ENCODE peak calls at places on chromosomes 7 and 10, in eight cellular contexts. D is left lung, M is heart right ventricle, I is SK-N-SH, L is Panc1, O is uterus, G is fibroblast of the aortic adventitia, Y is transverse colon. H is an unnamed sample.

GRCh38 chr10:15453921-15454320 is 82.8 kb upstream of the FAM171A1 start:
- DNase-seq in Y (no peak), D (no peak), G (no peak), I (no peak), L (no peak), O (no peak), M (no peak), H (no peak)

GRCh38 chr10:48811461-48811860 is 126.8 kb downstream of the WDFY4 start:
- DNase-seq in D (no peak), G (no peak), Y (no peak), L (no peak), M (no peak), I (no peak), O (no peak), H (no peak)

GRCh38 chr7:4198301-4198700 is 483.8 kb upstream of the FOXK1 start:
- DNase-seq in Y (no peak), I (no peak), O (no peak), M (no peak), D (peak), G (no peak), L (no peak), H (no peak)

GRCh38 chr7:80210400-80210799 is 75.8 kb downstream of the GNAI1 start:
- DNase-seq in Y (no peak), D (no peak), M (no peak), O (no peak), I (no peak), G (no peak), L (no peak), H (peak)

GRCh38 chr7:22662031-22662430 is 65.0 kb upstream of the IL6 start:
- DNase-seq in Y (no peak), M (no peak), O (no peak), L (no peak), I (no peak), D (no peak), G (no peak), H (no peak)

GRCh38 chr7:111886233-111886632 is 320.0 kb downstream of the DOCK4 start:
- DNase-seq in M (no peak), Y (no peak), I (no peak), G (no peak), L (no peak), D (no peak), O (no peak), H (no peak)

GRCh38 chr7:120272896-120273475 is at the start of gene KCND2:
- DNase-seq in L (no peak), Y (no peak), I (peak), O (peak), D (peak), M (no peak), G (peak), H (no peak)

GRCh38 chr10:118041316-118041715 is 5.4 kb downstream of the RAB11FIP2 start:
- DNase-seq in L (no peak), M (no peak), O (no peak), I (no peak), Y (no peak), G (peak), D (no peak), H (peak)

GRCh38 chr10:60434418-60435046 is 44.9 kb upstream of the ANK3 start:
- DNase-seq in M (peak), G (peak), D (no peak), Y (peak), O (peak), I (peak), L (peak), H (peak)

GRCh38 chr10:28400678-28401077 is 97.8 kb upstream of the MPP7 start:
- DNase-seq in D (no peak), O (no peak), M (no peak), I (no peak), Y (no peak), L (no peak), G (no peak), H (no peak)

GRCh38 chr10:5625992-5626777 is 40.2 kb downstream of the ASB13 start:
- DNase-seq in O (no peak), D (no peak), I (no peak), M (no peak), G (no peak), L (no peak), Y (no peak), H (no peak)

GRCh38 chr7:16951483-16952080 is 69.8 kb upstream of the AGR3 start:
- DNase-seq in G (no peak), I (no peak), Y (no peak), M (no peak), L (no peak), D (no peak), O (no peak), H (no peak)

GRCh38 chr10:91088300-91089140 is 131.9 kb upstream of the PCGF5 start:
- DNase-seq in D (no peak), L (no peak), G (peak), M (peak), I (no peak), Y (no peak), O (no peak), H (no peak)

GRCh38 chr10:14009315-14010082 is 321.2 kb downstream of the FRMD4A start:
- DNase-seq in Y (no peak), L (no peak), I (peak), G (peak), D (no peak), O (no peak), M (no peak), H (peak)

GRCh38 chr10:11158080-11158479 is 140.4 kb downstream of the CELF2 start:
- DNase-seq in D (no peak), L (no peak), O (no peak), M (no peak), G (no peak), I (no peak), Y (no peak), H (no peak)

GRCh38 chr10:105183506-105183905 is 542.4 kb downstream of the SORCS3 start:
- DNase-seq in L (no peak), Y (no peak), O (no peak), G (no peak), M (no peak), D (no peak), I (no peak), H (no peak)

GRCh38 chr10:44045020-44045419 is 339.9 kb downstream of the CXCL12 start:
- DNase-seq in D (no peak), L (no peak), O (no peak), I (peak), M (peak), Y (no peak), G (no peak), H (no peak)

GRCh38 chr7:64854969-64855368 is 48.1 kb upstream of the ZNF273 start:
- DNase-seq in Y (no peak), D (no peak), O (no peak), I (no peak), M (no peak), L (no peak), G (no peak), H (no peak)

GRCh38 chr7:22129819-22130580 is 184.3 kb upstream of the CDCA7L start:
- DNase-seq in L (no peak), I (no peak), O (no peak), Y (no peak), D (no peak), G (no peak), M (no peak), H (no peak)

GRCh38 chr7:47303695-47304453 is 278.0 kb downstream of the TNS3 start:
- DNase-seq in G (no peak), L (no peak), D (no peak), Y (no peak), O (no peak), M (no peak), I (no peak), H (no peak)

GRCh38 chr7:130272456-130273080 is 5.9 kb downstream of the CPA2 start:
- DNase-seq in D (no peak), G (no peak), Y (no peak), I (no peak), L (no peak), M (no peak), O (no peak), H (no peak)

GRCh38 chr10:101781984-101782810 is 1.0 kb downstream of the NPM3 start:
- DNase-seq in L (no peak), Y (no peak), I (peak), G (no peak), D (peak), O (no peak), M (no peak), H (no peak)

GRCh38 chr10:74018241-74018640 is 20.3 kb downstream of the VCL start:
- DNase-seq in M (no peak), Y (peak), O (no peak), I (no peak), L (no peak), D (no peak), G (no peak), H (no peak)

GRCh38 chr10:84762754-84763394 is 434.5 kb downstream of the CCSER2 start:
- DNase-seq in D (peak), M (no peak), I (no peak), Y (no peak), L (no peak), O (no peak), G (no peak), H (no peak)

GRCh38 chr7:4854916-4855315 is 6.9 kb downstream of the PAPOLB start:
- DNase-seq in G (no peak), I (no peak), Y (no peak), L (no peak), O (no peak), D (no peak), M (no peak), H (no peak)

GRCh38 chr7:138097064-138097741 is 20.9 kb downstream of the AKR1D1 start:
- DNase-seq in O (no peak), G (peak), M (peak), I (peak), Y (peak), D (no peak), L (no peak), H (no peak)

GRCh38 chr7:129948877-129949291 is 3.9 kb downstream of the UBE2H start:
- DNase-seq in O (peak), I (peak), G (peak), L (peak), Y (peak), D (peak), M (peak), H (peak)

GRCh38 chr10:77710081-77710551 is 72.5 kb upstream of the KCNMA1 start:
- DNase-seq in G (no peak), Y (no peak), I (no peak), M (no peak), O (no peak), L (no peak), D (no peak), H (no peak)

GRCh38 chr7:77917500-77918262 is 119.1 kb downstream of the PHTF2 start:
- DNase-seq in G (no peak), L (no peak), Y (no peak), D (no peak), I (no peak), O (no peak), M (no peak), H (no peak)

GRCh38 chr10:4883079-4883739 is 57.2 kb downstream of the AKR1E2 start:
- DNase-seq in I (no peak), G (peak), M (no peak), D (no peak), Y (no peak), O (no peak), L (no peak), H (no peak)

GRCh38 chr10:80273523-80274170 is 15.8 kb downstream of the MAT1A start:
- DNase-seq in M (no peak), D (no peak), L (no peak), O (no peak), I (no peak), Y (no peak), G (no peak), H (no peak)

GRCh38 chr10:69409968-69410367 is 6.8 kb downstream of the TACR2 start:
- DNase-seq in D (no peak), M (peak), O (peak), L (no peak), I (no peak), Y (peak), G (peak), H (no peak)

GRCh38 chr10:69408318-69409175 is 8.2 kb downstream of the TACR2 start:
- DNase-seq in D (peak), M (peak), L (no peak), O (peak), I (peak), Y (peak), G (peak), H (peak)

GRCh38 chr10:69407621-69408301 is 9.0 kb downstream of the TACR2 start:
- DNase-seq in Y (no peak), D (no peak), I (peak), L (no peak), M (no peak), O (no peak), G (no peak), H (no peak)

GRCh38 chr10:69410487-69410886 is 6.2 kb downstream of the TACR2 start:
- DNase-seq in O (no peak), M (no peak), Y (no peak), G (no peak), L (no peak), I (no peak), D (no peak), H (no peak)

DNA sequence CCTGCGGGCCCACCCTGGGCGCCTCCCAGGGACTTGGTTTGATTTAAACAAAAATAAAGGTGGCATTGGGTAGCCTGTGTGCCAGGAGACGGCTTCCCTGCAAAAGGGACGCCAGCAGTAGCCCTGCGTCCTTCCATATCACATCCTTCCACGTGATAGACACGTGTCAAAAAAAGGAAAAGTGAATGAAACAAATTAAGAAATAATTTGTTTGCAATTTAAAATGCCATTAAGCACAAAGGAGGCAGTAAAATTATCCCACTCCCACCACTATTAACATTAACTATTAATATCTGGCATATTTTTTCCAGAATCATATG is 7.6 kb downstream of the TACR2 start:
- DNase-seq in O (no peak), D (no peak), Y (no peak), G (no peak), M (no peak), I (no peak), L (no peak), H (no peak)
- H3K4me3 ChIP-seq in O (peak), D (peak), Y (peak), G (peak), M (peak), I (peak), L (peak), H (peak)

DNA sequence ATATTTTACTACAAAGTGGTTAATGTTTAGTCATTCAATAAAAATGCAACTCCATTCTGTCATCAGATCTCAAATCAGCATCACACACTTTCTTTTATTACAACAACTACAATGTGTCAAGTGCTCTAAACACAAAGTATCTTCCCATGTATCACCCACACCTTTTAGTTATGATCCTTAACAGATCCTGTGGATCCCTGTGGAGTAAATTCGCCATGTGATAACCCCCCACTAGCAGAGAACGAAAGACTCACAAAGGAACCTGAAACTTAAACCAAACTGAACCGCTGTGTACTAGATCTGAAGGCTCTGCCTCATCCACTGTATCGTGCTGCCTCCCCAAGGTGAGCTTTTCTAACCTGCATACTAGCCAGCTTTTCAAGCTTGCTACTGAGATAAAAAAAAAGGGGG is 1.8 kb downstream of the DPY19L1 start:
- DNase-seq in D (no peak), I (no peak), G (peak), M (no peak), L (peak), O (no peak), Y (peak), H (peak)
- TF ChIP-seq CTCF in D (no peak), I (peak), G (no peak), M (no peak), L (peak), O (no peak), Y (peak), H (peak)

DNA sequence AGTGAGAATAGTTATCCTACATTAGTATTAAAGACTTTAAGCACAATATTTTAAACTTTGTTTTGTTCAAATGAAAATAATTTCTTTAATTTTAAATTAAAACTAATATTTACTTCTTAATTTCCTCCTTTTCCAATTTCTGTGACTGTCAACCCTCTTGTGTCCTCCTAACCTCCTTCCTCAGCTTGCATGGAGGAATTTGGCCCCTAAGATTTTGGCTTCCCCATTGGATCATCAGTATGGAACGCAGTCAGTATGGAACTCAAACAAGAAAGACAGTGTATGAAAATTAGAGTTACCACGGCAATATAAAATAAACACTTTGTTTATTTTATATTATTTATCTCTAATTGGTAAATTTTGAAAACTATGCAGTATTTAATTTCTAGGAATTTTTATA is 91.2 kb downstream of the CYP51A1 start:
- DNase-seq in I (no peak), O (no peak), M (no peak), D (no peak), L (no peak), Y (no peak), G (no peak), H (no peak)
- H3K4me3 ChIP-seq in I (no peak), O (no peak), M (no peak), D (no peak), L (no peak), Y (no peak), G (no peak), H (no peak)

GRCh38 chr10:121662531-121662930 is 64.3 kb upstream of the FGFR2 start:
- DNase-seq in M (no peak), L (no peak), D (no peak), I (no peak), G (no peak), O (no peak), Y (no peak), H (no peak)

GRCh38 chr10:121665809-121666208 is 67.6 kb upstream of the FGFR2 start:
- DNase-seq in Y (no peak), M (no peak), L (no peak), D (no peak), O (no peak), G (no peak), I (no peak), H (no peak)

GRCh38 chr10:121664671-121665070 is 66.4 kb upstream of the FGFR2 start:
- DNase-seq in O (no peak), M (no peak), I (no peak), Y (no peak), L (no peak), G (no peak), D (no peak), H (no peak)

GRCh38 chr10:121661451-121661851 is 63.2 kb upstream of the FGFR2 start:
- DNase-seq in G (no peak), Y (no peak), I (no peak), M (no peak), D (no peak), L (no peak), O (no peak), H (no peak)

GRCh38 chr10:121662945-121663917 is 65.0 kb upstream of the FGFR2 start:
- DNase-seq in G (no peak), Y (peak), D (no peak), I (peak), M (no peak), L (no peak), O (no peak), H (no peak)
- TF ChIP-seq CTCF in G (no peak), Y (peak), D (no peak), I (peak), M (no peak), L (peak), O (no peak), H (peak)

DNA sequence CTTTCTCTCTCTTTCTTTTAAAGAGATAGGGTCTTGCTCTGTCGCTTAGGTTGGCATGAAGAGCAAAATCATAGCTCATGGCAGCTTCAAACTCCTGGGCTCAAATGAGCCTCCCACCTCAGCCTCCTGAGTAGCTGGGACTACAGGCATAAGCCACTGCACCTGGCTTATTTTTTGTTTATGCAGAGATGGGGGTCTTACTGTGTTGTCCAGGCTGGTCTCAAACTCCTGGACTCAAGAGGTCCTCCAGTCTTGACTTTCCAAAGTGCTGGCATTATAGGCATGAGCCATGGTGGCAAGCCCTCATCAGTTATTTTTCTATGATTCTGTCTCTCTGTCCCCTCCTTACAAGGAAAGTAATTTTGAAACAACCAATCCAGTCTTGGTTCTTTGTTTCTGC is 1.1 kb upstream of the BAG3 start:
- DNase-seq in O (no peak), D (no peak), M (no peak), L (no peak), Y (no peak), I (no peak), G (no peak), H (no peak)
- H3K4me3 ChIP-seq in O (no peak), D (no peak), M (no peak), L (no peak), Y (no peak), I (no peak), G (no peak), H (no peak)

DNA sequence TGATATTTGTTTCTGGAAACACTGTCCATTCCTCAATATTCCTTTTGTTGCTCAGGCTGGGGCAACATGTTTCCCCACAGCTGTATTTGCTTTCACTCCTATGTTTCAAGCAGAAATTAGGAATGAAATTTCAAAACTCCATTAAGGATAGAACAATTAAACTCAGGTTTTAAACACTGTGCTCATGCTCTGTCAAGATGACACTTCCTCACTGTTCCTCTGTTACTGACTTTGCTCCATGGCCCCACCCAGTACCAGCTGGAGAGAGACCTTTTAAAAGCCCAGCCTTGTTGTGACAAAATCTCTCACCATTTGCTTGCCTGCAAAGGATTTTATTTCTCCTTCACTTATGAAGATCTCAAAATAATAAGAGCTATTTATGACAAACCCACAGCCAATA is 197.4 kb downstream of the ELMO1 start:
- DNase-seq in G (no peak), I (no peak), Y (no peak), O (no peak), M (no peak), D (no peak), L (no peak), H (no peak)
- TF ChIP-seq CTCF in G (no peak), I (no peak), Y (no peak), O (no peak), M (no peak), D (no peak), L (no peak), H (no peak)

H was measured in astrocyte of the cerebellum.